ENCODE peak calls at places on chromosome 15, in seven cellular contexts. R, D, A, V, U, E and X are unnamed samples.
A peak's percentile ranks its signal among the peaks of the same experiment; 100 is the strongest.

GRCh38 chr15:55873024-55873745 is 120.2 kb downstream of the NEDD4 start:
- DNase-seq in U (no peak), A (no peak), R (no peak), D (no peak), V (no peak), E (peak; percentile 13), X (no peak)

GRCh38 chr15:87155771-87156170 is 1076.1 kb downstream of the AGBL1 start:
- DNase-seq in V (no peak), U (no peak), D (no peak), A (no peak), R (no peak), E (no peak), X (no peak)

GRCh38 chr15:54556231-54556630 is 578.0 kb downstream of the UNC13C start:
- DNase-seq in E (no peak), D (no peak), A (no peak), R (no peak), U (no peak), V (no peak), X (no peak)

GRCh38 chr15:51342249-51342999 is 969 bp downstream of the GLDN start:
- DNase-seq in E (no peak), U (no peak), R (no peak), D (no peak), V (no peak), A (no peak), X (peak; percentile 43)

GRCh38 chr15:27989428-27989827 is 109.7 kb downstream of the OCA2 start:
- DNase-seq in A (no peak), U (no peak), D (no peak), V (no peak), E (no peak), R (no peak), X (no peak)

GRCh38 chr15:85280203-85280602 is 100.2 kb upstream of the AKAP13 start:
- DNase-seq in D (no peak), U (no peak), R (no peak), E (no peak), A (no peak), V (no peak), X (no peak)

GRCh38 chr15:89068325-89068784 is 19.9 kb upstream of the ABHD2 start:
- DNase-seq in R (peak; percentile 23), E (peak; percentile 98), V (no peak), A (peak; percentile 98), U (no peak), D (no peak), X (no peak)

GRCh38 chr15:29128671-29129070 is 141.0 kb downstream of the NSMCE3 start:
- DNase-seq in A (no peak), E (no peak), D (no peak), U (no peak), R (no peak), V (no peak), X (no peak)

GRCh38 chr15:33067456-33067855 is 127.1 kb downstream of the FMN1 start:
- DNase-seq in A (peak; percentile 76), V (no peak), R (no peak), E (peak; percentile 91), U (no peak), D (peak; percentile 62), X (peak; percentile 37)

GRCh38 chr15:51425517-51426033 is 84.1 kb downstream of the GLDN start:
- DNase-seq in U (no peak), D (no peak), A (no peak), E (no peak), R (no peak), V (no peak), X (no peak)

GRCh38 chr15:59294961-59295741 is 77.5 kb downstream of the MYO1E start:
- DNase-seq in A (peak; percentile 88), U (no peak), V (no peak), D (no peak), R (peak; percentile 11), E (peak; percentile 95), X (no peak)

DNA sequence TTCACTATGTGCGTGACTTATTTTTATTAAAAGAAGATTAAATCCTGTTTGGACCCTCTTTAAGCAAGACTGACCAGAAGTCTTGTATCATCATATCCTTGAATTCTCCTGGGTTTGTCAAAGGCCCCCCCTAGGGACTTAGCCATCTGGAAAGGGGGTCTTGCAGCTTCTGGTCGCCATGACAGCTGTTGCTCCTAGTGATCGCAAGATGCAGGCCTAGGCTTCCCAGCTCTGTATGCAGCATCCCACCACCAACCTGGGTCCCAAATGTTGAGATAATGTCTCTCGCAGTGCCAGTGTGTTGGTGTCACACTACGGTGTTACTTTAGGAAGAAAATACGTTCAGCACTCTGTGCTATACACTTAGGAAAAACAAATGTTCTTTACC is 18.7 kb upstream of the NOX5 start:
- DNase-seq in A (no peak), E (no peak), U (no peak), V (no peak), R (no peak), D (no peak), X (no peak)
- H3K4me3 ChIP-seq in A (no peak overlapping the region), E (no peak overlapping the region), U (no peak overlapping the region), V (no peak overlapping the region), R (no peak overlapping the region), D (no peak overlapping the region), X (no peak overlapping the region)

GRCh38 chr15:101033801-101034200 is 114.6 kb downstream of the LRRK1 start:
- DNase-seq in V (no peak), R (no peak), D (no peak), E (no peak), A (no peak), U (no peak), X (no peak)
- H3K36me3 ChIP-seq in V (no peaks in the 10 kb centered on the region), R (peaks cover 5% of the 10 kb centered on the region), D (no peaks in the 10 kb centered on the region), E (peaks cover 8% of the 10 kb centered on the region), A (no peaks in the 10 kb centered on the region), U (peaks cover 6% of the 10 kb centered on the region), X (no peaks in the 10 kb centered on the region)

GRCh38 chr15:68789921-68790575 is 30.6 kb downstream of the ANP32A start:
- DNase-seq in U (no peak), E (peak; percentile 58), V (peak; percentile 83), A (peak; percentile 53), D (peak; percentile 78), R (peak; percentile 48), X (peak; percentile 78)
- H3K4me3 ChIP-seq in U (no peak overlapping the region), E (no peak overlapping the region), V (no peak overlapping the region), A (no peak overlapping the region), D (no peak overlapping the region), R (no peak overlapping the region), X (no peak overlapping the region)

GRCh38 chr15:72579814-72580213 is 74.7 kb upstream of the GOLGA6B start:
- DNase-seq in D (no peak), R (no peak), A (no peak), V (no peak), E (no peak), U (no peak), X (no peak)
- H3K36me3 ChIP-seq in D (peaks cover 93% of the 10 kb centered on the region), R (peaks cover 50% of the 10 kb centered on the region), A (peaks cover 54% of the 10 kb centered on the region), V (peaks cover 75% of the 10 kb centered on the region), E (peaks cover 42% of the 10 kb centered on the region), U (peaks cover 94% of the 10 kb centered on the region), X (peaks cover 12% of the 10 kb centered on the region)